ENCODE peak calls at places on chromosomes 4 and X, in eight cellular contexts. W is NCI-H748 treated with DMSO at 0.1 percent for 48 hours; V is AML-193; C is amniotic stem cell; Z is HS-5; P is progenitor cell of endocrine pancreas; E is NCI-H1092; X is CD8-positive, alpha-beta memory T cell. M is an unnamed sample.

GRCh38 chrX:140040397-140040796 is 75.1 kb upstream of the CXorf66 start:
- DNase-seq in Z (peak), V (no peak), P (no peak), C (no peak), X (no peak), W (no peak), E (no peak), M (no peak)

GRCh38 chr4:24624381-24624780 is 40.0 kb upstream of the DHX15 start:
- DNase-seq in C (no peak), P (no peak), V (no peak), E (no peak), W (no peak), X (no peak), Z (no peak), M (no peak)

GRCh38 chrX:17465201-17465600 is 90.2 kb downstream of the NHS start:
- DNase-seq in V (no peak), Z (no peak), X (no peak), C (no peak), E (no peak), W (no peak), P (no peak), M (no peak)

GRCh38 chr4:88012652-88013051 is 5.2 kb downstream of the PKD2 start:
- DNase-seq in W (no peak), C (no peak), E (no peak), Z (no peak), P (no peak), X (no peak), V (peak), M (no peak)

GRCh38 chr4:147173797-147174196 is 228.1 kb upstream of the TTC29 start:
- DNase-seq in E (no peak), C (no peak), W (no peak), V (no peak), P (no peak), X (no peak), Z (no peak), M (no peak)

GRCh38 chr4:1458581-1458980 is 52.3 kb upstream of the NKX1-1 start:
- DNase-seq in Z (no peak), V (no peak), P (no peak), X (no peak), W (no peak), E (no peak), C (no peak), M (no peak)

GRCh38 chr4:55336138-55337034 is 9.7 kb upstream of the SRD5A3 start:
- DNase-seq in P (no peak), E (no peak), X (no peak), W (no peak), Z (no peak), V (no peak), C (no peak), M (no peak)

GRCh38 chr4:163256680-163257343 is 75.6 kb downstream of the NPY1R start:
- DNase-seq in P (no peak), Z (no peak), W (peak), V (no peak), C (no peak), X (no peak), E (no peak), M (no peak)

GRCh38 chr4:47669946-47670345 is 167.9 kb downstream of the CORIN start:
- DNase-seq in C (no peak), E (peak), W (no peak), Z (no peak), X (no peak), V (no peak), P (no peak), M (no peak)

GRCh38 chr4:97367878-97368277 is 775.4 kb downstream of the STPG2 start:
- DNase-seq in P (no peak), E (no peak), C (no peak), Z (peak), X (no peak), W (no peak), V (no peak), M (no peak)

GRCh38 chrX:27309406-27309805 is 153.7 kb downstream of the PPP4R3C start:
- DNase-seq in Z (peak), E (no peak), P (no peak), C (no peak), X (no peak), W (no peak), V (no peak), M (no peak)

GRCh38 chrX:104679175-104679574 is 113.2 kb downstream of the IL1RAPL2 start:
- DNase-seq in X (no peak), V (no peak), Z (no peak), E (no peak), C (no peak), W (no peak), P (no peak), M (no peak)

GRCh38 chrX:93673869-93674271 is at the start of gene FAM133A:
- DNase-seq in V (no peak), C (peak), X (no peak), W (peak), Z (no peak), E (no peak), P (no peak), M (peak)

GRCh38 chr4:105277702-105278101 is 131.0 kb downstream of the TET2 start:
- DNase-seq in W (peak), V (no peak), X (no peak), E (peak), C (no peak), Z (no peak), P (no peak), M (no peak)

GRCh38 chrX:151552721-151553120 is 10.8 kb upstream of the PASD1 start:
- DNase-seq in X (no peak), C (no peak), Z (no peak), E (no peak), P (no peak), W (no peak), V (no peak), M (no peak)

GRCh38 chrX:53089224-53089842 is 4.6 kb upstream of the KANTR start:
- DNase-seq in X (no peak), E (peak), P (no peak), C (peak), V (peak), Z (no peak), W (peak), M (no peak)

GRCh38 chr4:675036-675804 is 878 bp downstream of the MYL5 start:
- DNase-seq in X (no peak), C (no peak), Z (no peak), E (no peak), V (no peak), P (no peak), W (no peak), M (no peak)

GRCh38 chr4:78032446-78032845 is 24.7 kb upstream of the FRAS1 start:
- DNase-seq in Z (no peak), V (no peak), W (peak), C (no peak), X (no peak), P (no peak), E (peak), M (no peak)

GRCh38 chrX:30748337-30748960 is 95.2 kb downstream of the GK start:
- DNase-seq in E (no peak), V (no peak), C (no peak), Z (no peak), W (no peak), P (no peak), X (no peak), M (no peak)

GRCh38 chrX:9997524-9997923 is 30.4 kb downstream of the CLDN34 start:
- DNase-seq in P (no peak), E (no peak), Z (no peak), V (no peak), C (no peak), X (no peak), W (no peak), M (peak)

GRCh38 chrX:103517246-103517645 is 2.0 kb downstream of the RAB40A start:
- DNase-seq in P (no peak), C (no peak), E (no peak), Z (no peak), X (no peak), V (no peak), W (no peak), M (no peak)